ENCODE peak calls at places on chromosomes 12 and 14, in seven cellular contexts. K is astrocyte of the spinal cord, U is left ventricle myocardium inferior, M is mucosa of descending colon, Q is IMR-90, X is LNCaP clone FGC, C is fibroblast of pulmonary artery. F is an unnamed sample.

GRCh38 chr14:78152246-78153068 is 17.7 kb upstream of the NRXN3 start:
- DNase-seq in K (no peak), U (no peak), M (no peak), Q (no peak), X (no peak), C (no peak), F (no peak)

GRCh38 chr14:34750670-34751069 is 36.3 kb upstream of the CFL2 start:
- DNase-seq in K (peak), U (no peak), M (no peak), Q (peak), X (no peak), C (peak), F (peak)

GRCh38 chr14:99507860-99508640 is 26.8 kb downstream of the CCNK start:
- DNase-seq in K (no peak), U (no peak), M (no peak), Q (no peak), X (no peak), C (no peak), F (no peak)

GRCh38 chr12:129304532-129304931 is 451.3 kb downstream of the GLT1D1 start:
- DNase-seq in K (no peak), U (no peak), M (no peak), Q (no peak), X (no peak), C (no peak), F (no peak)

GRCh38 chr12:112307219-112308062 is 74.8 kb downstream of the HECTD4 start:
- DNase-seq in K (no peak), U (no peak), M (no peak), Q (no peak), X (no peak), C (peak), F (no peak)

GRCh38 chr12:122989874-122990400 is 9.5 kb downstream of the ARL6IP4 start:
- DNase-seq in K (no peak), U (no peak), M (no peak), Q (no peak), X (no peak), C (no peak), F (no peak)

GRCh38 chr12:9326085-9326484 is 117.9 kb upstream of the PZP start:
- DNase-seq in K (no peak), U (no peak), M (no peak), Q (no peak), X (no peak), C (no peak), F (no peak)

GRCh38 chr14:75295061-75295461 is 16.4 kb downstream of the FOS start:
- DNase-seq in K (peak), U (peak), M (peak), Q (peak), X (no peak), C (peak), F (no peak)

GRCh38 chr12:109999649-109999971 is 380 bp downstream of the ANKRD13A start:
- DNase-seq in K (no peak), U (peak), M (peak), Q (no peak), X (no peak), C (no peak), F (no peak)

GRCh38 chr12:51531982-51532497 is 59.0 kb upstream of the SCN8A start:
- DNase-seq in K (peak), U (peak), M (peak), Q (peak), X (peak), C (peak), F (peak)

GRCh38 chr12:102169922-102170698 is 27.5 kb downstream of the PMCH start:
- DNase-seq in K (peak), U (no peak), M (peak), Q (peak), X (no peak), C (peak), F (no peak)

GRCh38 chr14:36684946-36685345 is 23.3 kb downstream of the PAX9 start:
- DNase-seq in K (no peak), U (no peak), M (no peak), Q (no peak), X (no peak), C (no peak), F (no peak)

GRCh38 chr12:67661311-67662011 is 12.9 kb downstream of the DYRK2 start:
- DNase-seq in K (peak), U (no peak), M (no peak), Q (peak), X (no peak), C (no peak), F (peak)

GRCh38 chr14:56176530-56176929 is 58.3 kb downstream of the PELI2 start:
- DNase-seq in K (no peak), U (no peak), M (no peak), Q (no peak), X (no peak), C (no peak), F (no peak)

GRCh38 chr14:68363841-68364711 is 428.8 kb downstream of the ZFP36L1 start:
- DNase-seq in K (peak), U (peak), M (no peak), Q (peak), X (no peak), C (peak), F (no peak)

GRCh38 chr12:7101047-7101693 is 7.8 kb downstream of the C1RL start:
- DNase-seq in K (no peak), U (no peak), M (no peak), Q (peak), X (no peak), C (no peak), F (no peak)

GRCh38 chr12:71208053-71208685 is 50.4 kb upstream of the TSPAN8 start:
- DNase-seq in K (peak), U (no peak), M (no peak), Q (no peak), X (no peak), C (no peak), F (no peak)

GRCh38 chr12:130920711-130921381 is 32.9 kb upstream of the ADGRD1 start:
- DNase-seq in K (no peak), U (peak), M (peak), Q (peak), X (no peak), C (peak), F (no peak)

GRCh38 chr12:337039-337438 is 52.1 kb downstream of the KDM5A start:
- DNase-seq in K (no peak), U (no peak), M (no peak), Q (no peak), X (peak), C (no peak), F (no peak)

GRCh38 chr12:48356041-48356768 is 5.5 kb upstream of the ZNF641 start:
- DNase-seq in K (no peak), U (no peak), M (no peak), Q (no peak), X (no peak), C (peak), F (no peak)

GRCh38 chr12:127963926-127964325 is 303.0 kb upstream of the TMEM132C start:
- DNase-seq in K (peak), U (no peak), M (no peak), Q (no peak), X (no peak), C (no peak), F (no peak)

GRCh38 chr14:50762001-50762930 is 68.7 kb downstream of the NIN start:
- DNase-seq in K (peak), U (no peak), M (no peak), Q (peak), X (no peak), C (peak), F (peak)

DNA sequence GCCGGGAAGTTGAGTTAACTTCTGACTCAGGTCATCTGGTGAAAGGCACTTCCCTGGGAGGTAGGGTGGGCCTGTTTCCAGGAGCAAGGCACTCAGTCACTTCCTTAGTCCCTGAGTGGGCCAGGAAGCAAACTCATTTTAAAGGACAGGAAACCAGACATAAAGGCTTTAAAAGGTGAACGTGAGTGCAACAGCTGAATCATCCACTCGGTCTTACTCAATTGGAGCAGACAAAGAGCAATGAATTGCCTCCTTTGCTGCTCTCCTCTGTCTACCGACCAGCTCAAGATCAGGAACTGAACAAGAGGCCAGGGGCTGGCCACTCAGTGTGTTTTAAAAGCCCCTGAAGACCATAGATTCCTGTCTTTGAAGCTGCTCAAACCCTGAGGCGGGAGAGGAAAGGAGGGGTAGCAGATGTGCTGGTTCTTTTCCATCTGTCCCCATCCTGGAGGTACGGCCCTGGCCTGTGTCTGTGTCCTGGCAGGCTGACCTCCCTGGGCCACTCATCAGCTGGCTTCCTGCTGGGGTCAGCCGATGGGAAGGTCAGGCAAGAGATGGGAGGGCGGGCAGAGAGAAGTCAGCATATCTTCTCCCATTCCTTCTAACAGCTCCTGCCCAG is 148.9 kb downstream of the PPM1H start:
- DNase-seq in K (peak), U (no peak), M (no peak), Q (peak), X (no peak), C (peak), F (peak)
- TF ChIP-seq CTCF in K (no peak), U (no peak), M (no peak), Q (no peak), X (no peak), C (no peak), F (no peak)

DNA sequence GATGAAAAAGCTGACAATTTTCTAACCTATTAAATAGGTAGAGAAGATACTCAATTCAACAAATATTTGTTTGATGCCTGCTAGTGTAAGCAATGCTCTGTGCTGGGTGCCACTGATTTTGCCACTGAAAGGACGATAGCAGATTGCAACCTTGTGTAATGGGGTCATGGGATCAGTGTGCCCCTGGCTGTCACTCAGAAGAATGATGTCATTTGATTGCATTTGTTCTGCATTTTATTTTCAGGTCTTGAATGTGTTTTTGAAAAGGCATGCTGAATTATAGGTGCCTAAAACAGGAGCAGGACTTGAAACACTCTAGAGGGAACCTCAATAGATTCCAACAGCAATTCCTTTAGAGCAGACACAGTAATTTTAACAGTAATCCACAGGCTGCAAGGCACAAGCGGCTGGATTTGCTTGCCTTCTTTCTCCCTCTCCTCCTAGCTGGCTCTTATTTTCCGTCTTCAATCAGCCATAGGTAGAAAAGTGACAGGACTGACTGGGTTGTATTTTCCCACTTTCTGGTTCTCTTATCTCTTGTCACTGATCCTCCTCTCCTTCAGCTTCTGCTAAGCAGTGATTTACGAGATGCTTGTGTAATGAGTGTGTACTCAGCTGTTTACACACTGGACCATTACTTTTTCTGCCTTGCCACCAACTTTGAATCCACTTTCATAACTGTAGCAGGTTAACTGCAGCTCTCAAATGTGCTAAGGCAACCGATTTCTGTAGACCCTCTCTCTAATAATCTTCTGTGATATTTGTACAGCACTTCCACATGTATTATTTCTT is 4.1 kb downstream of the PLXNC1 start:
- DNase-seq in K (no peak), U (no peak), M (no peak), Q (no peak), X (peak), C (no peak), F (no peak)
- H3K4me3 ChIP-seq in K (no peak), U (no peak), M (no peak), Q (no peak), X (no peak), C (no peak), F (no peak)

GRCh38 chr14:31977001-31977556 is 100.0 kb upstream of the ARHGAP5 start:
- DNase-seq in K (no peak), U (no peak), M (no peak), Q (no peak), X (no peak), C (no peak), F (no peak)
- TF ChIP-seq CTCF in K (no peak), U (no peak), M (no peak), Q (no peak), X (no peak), C (no peak), F (no peak)

GRCh38 chr14:93954516-93954830 is 21.9 kb downstream of the ASB2 start:
- DNase-seq in K (no peak), U (no peak), M (no peak), Q (no peak), X (no peak), C (no peak), F (no peak)
- H3K4me3 ChIP-seq in K (no peak), U (no peak), M (no peak), Q (no peak), X (no peak), C (no peak), F (no peak)

F was measured in AG04449.